ENCODE peak calls at places on chromosomes 16 and 17, in seven cellular contexts. Z is left ventricle myocardium inferior, F is AG10803, P is lower lobe of right lung, K is AG04449, T is cardiac muscle cell, O is AG09309. N is an unnamed sample.

GRCh38 chr16:12086861-12087260 is 110.3 kb downstream of the SNX29 start:
- DNase-seq in Z (no peak), F (no peak), P (no peak), K (no peak), T (no peak), O (no peak), N (no peak)

GRCh38 chr17:82931696-82932060 is 91.9 kb upstream of the ZNF750 start:
- DNase-seq in Z (peak), F (peak), P (no peak), K (peak), T (peak), O (peak), N (no peak)

GRCh38 chr16:89712476-89712805 is 8.3 kb downstream of the VPS9D1 start:
- DNase-seq in Z (no peak), F (no peak), P (no peak), K (no peak), T (peak), O (no peak), N (no peak)

GRCh38 chr16:27374794-27375499 is 27.0 kb upstream of the IL21R start:
- DNase-seq in Z (peak), F (peak), P (peak), K (no peak), T (peak), O (no peak), N (peak)

GRCh38 chr17:21019976-21020575 is 22.7 kb downstream of the USP22 start:
- DNase-seq in Z (peak), F (peak), P (no peak), K (no peak), T (peak), O (no peak), N (no peak)

GRCh38 chr16:27385398-27385797 is 16.6 kb upstream of the IL21R start:
- DNase-seq in Z (no peak), F (no peak), P (no peak), K (no peak), T (no peak), O (no peak), N (no peak)

GRCh38 chr16:83853834-83854233 is 45.1 kb upstream of the MLYCD start:
- DNase-seq in Z (no peak), F (no peak), P (no peak), K (no peak), T (no peak), O (no peak), N (no peak)

GRCh38 chr16:88662843-88663606 is at the start of gene MVD:
- DNase-seq in Z (peak), F (peak), P (peak), K (peak), T (peak), O (peak), N (peak)

GRCh38 chr17:74356640-74357465 is 4.8 kb downstream of the BTBD17 start:
- DNase-seq in Z (no peak), F (no peak), P (no peak), K (no peak), T (no peak), O (no peak), N (no peak)

GRCh38 chr16:79762217-79762616 is 161.7 kb upstream of the MAF start:
- DNase-seq in Z (no peak), F (no peak), P (no peak), K (no peak), T (no peak), O (no peak), N (no peak)

GRCh38 chr16:87384162-87384999 is 805 bp upstream of the FBXO31 start:
- DNase-seq in Z (peak), F (no peak), P (peak), K (no peak), T (no peak), O (no peak), N (no peak)

GRCh38 chr17:69651921-69652320 is 237.4 kb downstream of the MAP2K6 start:
- DNase-seq in Z (no peak), F (peak), P (no peak), K (no peak), T (no peak), O (no peak), N (no peak)

GRCh38 chr16:29308644-29309546 is 97.6 kb downstream of the NPIPB11 start:
- DNase-seq in Z (no peak), F (no peak), P (no peak), K (no peak), T (no peak), O (no peak), N (no peak)

GRCh38 chr17:10762037-10762436 is 32.2 kb upstream of the TMEM220 start:
- DNase-seq in Z (no peak), F (no peak), P (no peak), K (no peak), T (no peak), O (no peak), N (no peak)

GRCh38 chr16:54633943-54634362 is 296.7 kb upstream of the IRX5 start:
- DNase-seq in Z (no peak), F (peak), P (no peak), K (no peak), T (peak), O (no peak), N (no peak)
- TF ChIP-seq CTCF in Z (peak), F (peak), P (peak), K (peak), T (peak), O (peak), N (no peak)

GRCh38 chr17:77213778-77214132 is 73.0 kb downstream of the SEC14L1 start:
- DNase-seq in Z (no peak), F (no peak), P (no peak), K (no peak), T (no peak), O (no peak), N (no peak)

GRCh38 chr17:77214328-77214727 is 73.6 kb downstream of the SEC14L1 start:
- DNase-seq in Z (no peak), F (no peak), P (no peak), K (no peak), T (no peak), O (no peak), N (no peak)

GRCh38 chr17:77212833-77213777 is 72.3 kb downstream of the SEC14L1 start:
- DNase-seq in Z (no peak), F (no peak), P (no peak), K (no peak), T (no peak), O (no peak), N (no peak)

GRCh38 chr17:77215281-77215680 is 74.5 kb downstream of the SEC14L1 start:
- DNase-seq in Z (no peak), F (no peak), P (no peak), K (no peak), T (no peak), O (no peak), N (no peak)

GRCh38 chr17:77214743-77215142 is 74.0 kb downstream of the SEC14L1 start:
- DNase-seq in Z (no peak), F (peak), P (no peak), K (no peak), T (peak), O (no peak), N (no peak)
- TF ChIP-seq CTCF in Z (peak), F (peak), P (peak), K (peak), T (peak), O (peak), N (peak)

GRCh38 chr16:23748630-23749029 is 6.2 kb upstream of the CHP2 start:
- DNase-seq in Z (no peak), F (no peak), P (no peak), K (no peak), T (no peak), O (no peak), N (no peak)

GRCh38 chr16:23745263-23745662 is 9.6 kb upstream of the CHP2 start:
- DNase-seq in Z (no peak), F (no peak), P (no peak), K (no peak), T (no peak), O (no peak), N (no peak)

GRCh38 chr16:23739516-23739915 is 15.3 kb upstream of the CHP2 start:
- DNase-seq in Z (no peak), F (no peak), P (no peak), K (no peak), T (no peak), O (no peak), N (no peak)

GRCh38 chr16:23742761-23743160 is 12.1 kb upstream of the CHP2 start:
- DNase-seq in Z (no peak), F (no peak), P (no peak), K (no peak), T (no peak), O (no peak), N (no peak)
- TF ChIP-seq CTCF in Z (no peak), F (no peak), P (no peak), K (no peak), T (no peak), O (no peak), N (no peak)

GRCh38 chr16:15676506-15676905 is 26.5 kb downstream of the NDE1 start:
- DNase-seq in Z (no peak), F (no peak), P (no peak), K (no peak), T (no peak), O (no peak), N (no peak)

GRCh38 chr16:15686287-15686686 is 36.2 kb downstream of the NDE1 start:
- DNase-seq in Z (no peak), F (no peak), P (no peak), K (no peak), T (no peak), O (no peak), N (no peak)

GRCh38 chr16:15677447-15677846 is 27.4 kb downstream of the NDE1 start:
- DNase-seq in Z (no peak), F (no peak), P (no peak), K (no peak), T (no peak), O (no peak), N (no peak)

GRCh38 chr16:15682105-15682570 is 32.1 kb downstream of the NDE1 start:
- DNase-seq in Z (no peak), F (peak), P (peak), K (no peak), T (peak), O (no peak), N (no peak)
- TF ChIP-seq CTCF in Z (peak), F (peak), P (peak), K (peak), T (peak), O (peak), N (peak)

DNA sequence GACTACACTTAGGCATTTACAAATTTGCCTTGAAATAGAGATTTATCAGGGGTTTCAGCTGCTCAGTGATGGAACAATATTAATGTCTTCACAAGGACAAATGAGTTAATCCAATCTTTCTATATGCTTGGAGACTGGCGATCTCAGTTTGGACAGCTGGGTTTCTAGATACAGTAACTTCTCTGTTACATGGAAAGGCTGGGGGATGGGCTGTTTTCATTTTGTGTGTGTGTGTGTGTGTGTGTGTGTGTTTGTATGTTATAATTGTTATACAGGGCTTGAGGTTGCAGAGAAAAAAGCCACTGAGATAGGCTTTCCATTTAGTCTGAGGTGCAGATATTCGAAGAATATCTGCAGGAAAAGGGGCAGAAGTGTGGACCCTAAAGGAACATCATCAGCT is 359.3 kb upstream of the SALL1 start:
- DNase-seq in Z (no peak), F (no peak), P (no peak), K (no peak), T (no peak), O (no peak), N (no peak)
- TF ChIP-seq CTCF in Z (no peak), F (no peak), P (no peak), K (no peak), T (no peak), O (no peak), N (no peak)

GRCh38 chr17:7252176-7253043 is at the start of gene ELP5:
- DNase-seq in Z (peak), F (peak), P (peak), K (peak), T (peak), O (peak), N (peak)
- TF ChIP-seq CTCF in Z (peak), F (peak), P (peak), K (peak), T (peak), O (peak), N (peak)

DNA sequence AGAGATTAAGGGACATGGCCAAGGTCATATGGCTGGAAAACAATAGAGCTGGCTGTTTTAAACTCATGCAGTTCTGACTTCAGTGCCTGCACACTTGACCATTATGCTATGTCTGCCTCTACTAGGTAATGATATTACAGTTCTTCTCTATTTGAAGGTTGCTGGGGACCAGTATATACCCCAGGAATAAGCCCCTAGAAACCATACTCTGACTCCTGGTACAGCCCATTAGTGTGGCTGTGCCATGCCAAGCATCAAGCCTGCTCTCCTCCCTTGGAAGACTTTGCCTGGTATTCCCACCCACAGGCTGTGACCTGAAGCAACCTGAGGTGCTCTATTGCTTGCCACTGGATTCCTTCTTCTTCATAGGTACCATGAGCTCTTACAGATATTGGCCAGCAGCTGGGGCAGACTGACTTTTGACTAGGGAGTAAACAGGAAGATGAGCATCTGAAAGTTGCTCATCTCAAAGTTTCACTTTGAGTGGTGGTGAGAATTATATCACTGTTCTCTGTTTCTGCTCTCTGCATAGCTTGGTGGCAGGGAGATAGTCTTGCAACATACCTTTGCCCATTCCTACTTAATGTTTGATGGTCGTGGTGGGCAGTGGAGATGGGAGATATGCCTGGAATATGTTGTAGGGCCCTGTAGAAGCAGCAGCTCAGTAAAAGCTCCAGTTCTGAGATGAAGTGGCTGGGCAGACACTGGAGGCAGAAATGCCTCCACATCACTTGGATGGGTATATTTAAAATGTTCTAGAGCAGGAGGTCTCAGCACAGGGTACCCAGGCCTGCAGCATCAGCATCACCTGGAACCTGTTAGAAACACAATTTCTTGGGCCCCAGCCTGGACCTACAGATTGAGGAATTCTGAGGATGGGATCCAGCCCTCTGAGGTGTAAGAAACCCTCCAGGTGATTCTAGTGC is 274.7 kb downstream of the HS3ST4 start:
- DNase-seq in Z (no peak), F (no peak), P (no peak), K (no peak), T (no peak), O (no peak), N (peak)
- TF ChIP-seq CTCF in Z (no peak), F (no peak), P (no peak), K (no peak), T (no peak), O (no peak), N (no peak)

GRCh38 chr16:9256196-9256595 is 164.8 kb downstream of the HAPSTR1 start:
- DNase-seq in Z (peak), F (no peak), P (peak), K (no peak), T (no peak), O (no peak), N (peak)
- TF ChIP-seq CTCF in Z (peak), F (no peak), P (peak), K (peak), T (peak), O (peak), N (peak)

GRCh38 chr17:78422267-78422605 is 43.8 kb downstream of the PGS1 start:
- DNase-seq in Z (no peak), F (no peak), P (no peak), K (no peak), T (no peak), O (no peak), N (no peak)
- TF ChIP-seq CTCF in Z (peak), F (no peak), P (peak), K (no peak), T (no peak), O (no peak), N (no peak)

GRCh38 chr16:636206-637080 is at the start of gene METTL26:
- DNase-seq in Z (peak), F (peak), P (peak), K (peak), T (peak), O (peak), N (peak)
- TF ChIP-seq CTCF in Z (no peak), F (no peak), P (peak), K (no peak), T (no peak), O (no peak), N (no peak)